ENCODE peak calls at places on chromosomes 1 and 21, in eight cellular contexts. One of them, this sample, is unnamed.

GRCh38 chr1:150627821-150628410 is 1.5 kb downstream of the ENSA start:
- DNase-seq in NCI-H1092 treated with DMSO at 0.1 percent for 48 hours: no peak
- DNase-seq in NCI-H774: no peak
- DNase-seq in germinal center: no peak
- DNase-seq in A549: no peak
- DNase-seq in CD14-positive monocyte: no peak
- DNase-seq in HFF-Myc: no peak
- DNase-seq in GM23338: no peak
- DNase-seq in this sample: no peak

GRCh38 chr1:16078925-16079656 is 5.6 kb upstream of the FAM131C start:
- DNase-seq in NCI-H1092 treated with DMSO at 0.1 percent for 48 hours: peak; percentile 90
- DNase-seq in NCI-H774: peak; percentile 4
- DNase-seq in germinal center: peak; percentile 71
- DNase-seq in A549: peak; percentile 76
- DNase-seq in CD14-positive monocyte: no peak
- DNase-seq in HFF-Myc: peak; percentile 27
- DNase-seq in GM23338: peak; percentile 88
- DNase-seq in this sample: peak; percentile 6

GRCh38 chr1:43367026-43367903 is 546 bp downstream of the ELOVL1 start:
- DNase-seq in NCI-H1092 treated with DMSO at 0.1 percent for 48 hours: no peak
- DNase-seq in NCI-H774: no peak
- DNase-seq in germinal center: peak; percentile 65
- DNase-seq in A549: no peak
- DNase-seq in CD14-positive monocyte: no peak
- DNase-seq in HFF-Myc: no peak
- DNase-seq in GM23338: peak; percentile 63
- DNase-seq in this sample: no peak

GRCh38 chr1:36128905-36129206 is 3.8 kb upstream of the COL8A2 start:
- DNase-seq in NCI-H1092 treated with DMSO at 0.1 percent for 48 hours: no peak
- DNase-seq in NCI-H774: no peak
- DNase-seq in germinal center: no peak
- DNase-seq in A549: no peak
- DNase-seq in CD14-positive monocyte: no peak
- DNase-seq in HFF-Myc: no peak
- DNase-seq in GM23338: no peak
- DNase-seq in this sample: no peak

GRCh38 chr1:10031461-10031860 is 1.3 kb upstream of the UBE4B start:
- DNase-seq in NCI-H1092 treated with DMSO at 0.1 percent for 48 hours: no peak
- DNase-seq in NCI-H774: no peak
- DNase-seq in germinal center: no peak
- DNase-seq in A549: peak; percentile 5
- DNase-seq in CD14-positive monocyte: no peak
- DNase-seq in HFF-Myc: no peak
- DNase-seq in GM23338: no peak
- DNase-seq in this sample: no peak

GRCh38 chr1:64765826-64766225 is 21.0 kb downstream of the RAVER2 start:
- DNase-seq in NCI-H1092 treated with DMSO at 0.1 percent for 48 hours: no peak
- DNase-seq in NCI-H774: no peak
- DNase-seq in germinal center: no peak
- DNase-seq in A549: no peak
- DNase-seq in CD14-positive monocyte: no peak
- DNase-seq in HFF-Myc: no peak
- DNase-seq in GM23338: no peak
- DNase-seq in this sample: no peak

GRCh38 chr21:34061983-34062382 is 11.4 kb upstream of the MRPS6 start:
- DNase-seq in NCI-H1092 treated with DMSO at 0.1 percent for 48 hours: no peak
- DNase-seq in NCI-H774: no peak
- DNase-seq in germinal center: peak; percentile 56
- DNase-seq in A549: peak; percentile 27
- DNase-seq in CD14-positive monocyte: no peak
- DNase-seq in HFF-Myc: no peak
- DNase-seq in GM23338: peak; percentile 58
- DNase-seq in this sample: no peak

GRCh38 chr1:199515261-199515660 is 512.2 kb upstream of the NR5A2 start:
- DNase-seq in NCI-H1092 treated with DMSO at 0.1 percent for 48 hours: no peak
- DNase-seq in NCI-H774: no peak
- DNase-seq in germinal center: no peak
- DNase-seq in A549: no peak
- DNase-seq in CD14-positive monocyte: no peak
- DNase-seq in HFF-Myc: no peak
- DNase-seq in GM23338: no peak
- DNase-seq in this sample: no peak

GRCh38 chr1:192485692-192486436 is 89.7 kb upstream of the RGS1 start:
- DNase-seq in NCI-H1092 treated with DMSO at 0.1 percent for 48 hours: no peak
- DNase-seq in NCI-H774: peak; percentile 22
- DNase-seq in germinal center: no peak
- DNase-seq in A549: peak; percentile 75
- DNase-seq in CD14-positive monocyte: no peak
- DNase-seq in HFF-Myc: peak; percentile 96
- DNase-seq in GM23338: no peak
- DNase-seq in this sample: no peak

GRCh38 chr1:21621761-21622436 is 47.3 kb downstream of the RAP1GAP start:
- DNase-seq in NCI-H1092 treated with DMSO at 0.1 percent for 48 hours: no peak
- DNase-seq in NCI-H774: no peak
- DNase-seq in germinal center: no peak
- DNase-seq in A549: no peak
- DNase-seq in CD14-positive monocyte: no peak
- DNase-seq in HFF-Myc: no peak
- DNase-seq in GM23338: no peak
- DNase-seq in this sample: no peak

GRCh38 chr1:236067854-236068454 is 3.1 kb upstream of the NID1 start:
- DNase-seq in NCI-H1092 treated with DMSO at 0.1 percent for 48 hours: no peak
- DNase-seq in NCI-H774: no peak
- DNase-seq in germinal center: no peak
- DNase-seq in A549: no peak
- DNase-seq in CD14-positive monocyte: no peak
- DNase-seq in HFF-Myc: no peak
- DNase-seq in GM23338: no peak
- DNase-seq in this sample: no peak

GRCh38 chr21:28018741-28019669 is 973.7 kb downstream of the LTN1 start:
- DNase-seq in NCI-H1092 treated with DMSO at 0.1 percent for 48 hours: no peak
- DNase-seq in NCI-H774: peak; percentile 19
- DNase-seq in germinal center: no peak
- DNase-seq in A549: no peak
- DNase-seq in CD14-positive monocyte: no peak
- DNase-seq in HFF-Myc: no peak
- DNase-seq in GM23338: peak; percentile 5
- DNase-seq in this sample: no peak

GRCh38 chr1:205580140-205580922 is 51.5 kb downstream of the ELK4 start:
- DNase-seq in NCI-H1092 treated with DMSO at 0.1 percent for 48 hours: no peak
- DNase-seq in NCI-H774: no peak
- DNase-seq in germinal center: no peak
- DNase-seq in A549: no peak
- DNase-seq in CD14-positive monocyte: no peak
- DNase-seq in HFF-Myc: no peak
- DNase-seq in GM23338: no peak
- DNase-seq in this sample: no peak

GRCh38 chr1:192167941-192168685 is 9.9 kb downstream of the RGS18 start:
- DNase-seq in NCI-H1092 treated with DMSO at 0.1 percent for 48 hours: no peak
- DNase-seq in NCI-H774: no peak
- DNase-seq in germinal center: no peak
- DNase-seq in A549: no peak
- DNase-seq in CD14-positive monocyte: no peak
- DNase-seq in HFF-Myc: no peak
- DNase-seq in GM23338: no peak
- DNase-seq in this sample: no peak

GRCh38 chr1:25867210-25867991 is 8.1 kb downstream of the PAQR7 start:
- DNase-seq in NCI-H1092 treated with DMSO at 0.1 percent for 48 hours: no peak
- DNase-seq in NCI-H774: no peak
- DNase-seq in germinal center: no peak
- DNase-seq in A549: peak; percentile 37
- DNase-seq in CD14-positive monocyte: no peak
- DNase-seq in HFF-Myc: no peak
- DNase-seq in GM23338: peak; percentile 69
- DNase-seq in this sample: no peak

GRCh38 chr1:182147136-182147815 is 85.8 kb upstream of the ZNF648 start:
- DNase-seq in NCI-H1092 treated with DMSO at 0.1 percent for 48 hours: no peak
- DNase-seq in NCI-H774: no peak
- DNase-seq in germinal center: no peak
- DNase-seq in A549: no peak
- DNase-seq in CD14-positive monocyte: peak; percentile 91
- DNase-seq in HFF-Myc: no peak
- DNase-seq in GM23338: no peak
- DNase-seq in this sample: no peak

GRCh38 chr1:186967659-186968394 is 139.1 kb downstream of the PLA2G4A start:
- DNase-seq in NCI-H1092 treated with DMSO at 0.1 percent for 48 hours: no peak
- DNase-seq in NCI-H774: no peak
- DNase-seq in germinal center: no peak
- DNase-seq in A549: peak; percentile 10
- DNase-seq in CD14-positive monocyte: no peak
- DNase-seq in HFF-Myc: peak; percentile 20
- DNase-seq in GM23338: no peak
- DNase-seq in this sample: no peak

GRCh38 chr21:42521805-42522204 is 8.2 kb downstream of the SLC37A1 start:
- DNase-seq in NCI-H1092 treated with DMSO at 0.1 percent for 48 hours: no peak
- DNase-seq in NCI-H774: no peak
- DNase-seq in germinal center: no peak
- DNase-seq in A549: no peak
- DNase-seq in CD14-positive monocyte: no peak
- DNase-seq in HFF-Myc: no peak
- DNase-seq in GM23338: no peak
- DNase-seq in this sample: no peak

GRCh38 chr1:42801832-42802483 is 15.0 kb upstream of the ERMAP start:
- DNase-seq in NCI-H1092 treated with DMSO at 0.1 percent for 48 hours: no peak
- DNase-seq in NCI-H774: no peak
- DNase-seq in germinal center: no peak
- DNase-seq in A549: no peak
- DNase-seq in CD14-positive monocyte: no peak
- DNase-seq in HFF-Myc: no peak
- DNase-seq in GM23338: no peak
- DNase-seq in this sample: no peak

GRCh38 chr1:97489834-97490233 is 431.0 kb downstream of the DPYD start:
- DNase-seq in NCI-H1092 treated with DMSO at 0.1 percent for 48 hours: no peak
- DNase-seq in NCI-H774: no peak
- DNase-seq in germinal center: no peak
- DNase-seq in A549: peak; percentile 46
- DNase-seq in CD14-positive monocyte: no peak
- DNase-seq in HFF-Myc: peak; percentile 4
- DNase-seq in GM23338: no peak
- DNase-seq in this sample: no peak

GRCh38 chr21:46413365-46413696 is 45.4 kb upstream of the DIP2A start:
- DNase-seq in NCI-H1092 treated with DMSO at 0.1 percent for 48 hours: no peak
- DNase-seq in NCI-H774: no peak
- DNase-seq in germinal center: no peak
- DNase-seq in A549: no peak
- DNase-seq in CD14-positive monocyte: no peak
- DNase-seq in HFF-Myc: no peak
- DNase-seq in GM23338: no peak
- DNase-seq in this sample: no peak

GRCh38 chr1:24400065-24400464 is 13.5 kb downstream of the STPG1 start:
- DNase-seq in NCI-H1092 treated with DMSO at 0.1 percent for 48 hours: no peak
- DNase-seq in NCI-H774: no peak
- DNase-seq in germinal center: no peak
- DNase-seq in A549: no peak
- DNase-seq in CD14-positive monocyte: no peak
- DNase-seq in HFF-Myc: no peak
- DNase-seq in GM23338: no peak
- DNase-seq in this sample: no peak

GRCh38 chr1:161091093-161091492 is 1.7 kb upstream of the NECTIN4 start:
- DNase-seq in NCI-H1092 treated with DMSO at 0.1 percent for 48 hours: no peak
- DNase-seq in NCI-H774: no peak
- DNase-seq in germinal center: no peak
- DNase-seq in A549: no peak
- DNase-seq in CD14-positive monocyte: no peak
- DNase-seq in HFF-Myc: no peak
- DNase-seq in GM23338: no peak
- DNase-seq in this sample: no peak

GRCh38 chr1:178752891-178753290 is 27.8 kb downstream of the RALGPS2 start:
- DNase-seq in NCI-H1092 treated with DMSO at 0.1 percent for 48 hours: no peak
- DNase-seq in NCI-H774: no peak
- DNase-seq in germinal center: no peak
- DNase-seq in A549: no peak
- DNase-seq in CD14-positive monocyte: no peak
- DNase-seq in HFF-Myc: no peak
- DNase-seq in GM23338: no peak
- DNase-seq in this sample: no peak

GRCh38 chr1:10945988-10946387 is 66.5 kb upstream of the TARDBP start:
- DNase-seq in NCI-H1092 treated with DMSO at 0.1 percent for 48 hours: no peak
- DNase-seq in NCI-H774: no peak
- DNase-seq in germinal center: no peak
- DNase-seq in A549: no peak
- DNase-seq in CD14-positive monocyte: no peak
- DNase-seq in HFF-Myc: no peak
- DNase-seq in GM23338: no peak
- DNase-seq in this sample: no peak

GRCh38 chr1:205344010-205344808 is 12.5 kb downstream of the KLHDC8A start:
- DNase-seq in NCI-H1092 treated with DMSO at 0.1 percent for 48 hours: peak; percentile 68
- DNase-seq in NCI-H774: peak; percentile 31
- DNase-seq in germinal center: peak; percentile 25
- DNase-seq in A549: no peak
- DNase-seq in CD14-positive monocyte: peak; percentile 57
- DNase-seq in HFF-Myc: no peak
- DNase-seq in GM23338: peak; percentile 76
- DNase-seq in this sample: no peak

GRCh38 chr1:237227507-237227906 is 185.5 kb downstream of the RYR2 start:
- DNase-seq in NCI-H1092 treated with DMSO at 0.1 percent for 48 hours: no peak
- DNase-seq in NCI-H774: no peak
- DNase-seq in germinal center: no peak
- DNase-seq in A549: no peak
- DNase-seq in CD14-positive monocyte: no peak
- DNase-seq in HFF-Myc: no peak
- DNase-seq in GM23338: no peak
- DNase-seq in this sample: no peak

GRCh38 chr1:167635233-167635648 is 5.2 kb downstream of the RCSD1 start:
- DNase-seq in NCI-H1092 treated with DMSO at 0.1 percent for 48 hours: no peak
- DNase-seq in NCI-H774: no peak
- DNase-seq in germinal center: no peak
- DNase-seq in A549: no peak
- DNase-seq in CD14-positive monocyte: no peak
- DNase-seq in HFF-Myc: no peak
- DNase-seq in GM23338: peak; percentile 85
- DNase-seq in this sample: no peak

GRCh38 chr1:229227298-229227919 is 43.5 kb upstream of the RAB4A start:
- DNase-seq in NCI-H1092 treated with DMSO at 0.1 percent for 48 hours: peak; percentile 83
- DNase-seq in NCI-H774: peak; percentile 82
- DNase-seq in germinal center: peak; percentile 79
- DNase-seq in A549: peak; percentile 81
- DNase-seq in CD14-positive monocyte: peak; percentile 74
- DNase-seq in HFF-Myc: no peak
- DNase-seq in GM23338: peak; percentile 94
- DNase-seq in this sample: peak; percentile 65

GRCh38 chr1:114509596-114510234 is 1.3 kb downstream of the TRIM33 start:
- DNase-seq in NCI-H1092 treated with DMSO at 0.1 percent for 48 hours: no peak
- DNase-seq in NCI-H774: no peak
- DNase-seq in germinal center: no peak
- DNase-seq in A549: no peak
- DNase-seq in CD14-positive monocyte: no peak
- DNase-seq in HFF-Myc: no peak
- DNase-seq in GM23338: no peak
- DNase-seq in this sample: no peak

GRCh38 chr21:45379171-45379900 is 25.6 kb upstream of the COL18A1 start:
- DNase-seq in NCI-H1092 treated with DMSO at 0.1 percent for 48 hours: no peak
- DNase-seq in NCI-H774: no peak
- DNase-seq in germinal center: no peak
- DNase-seq in A549: no peak
- DNase-seq in CD14-positive monocyte: peak; percentile 17
- DNase-seq in HFF-Myc: no peak
- DNase-seq in GM23338: no peak
- DNase-seq in this sample: no peak

GRCh38 chr1:98429851-98430496 is 231.5 kb upstream of the SNX7 start:
- DNase-seq in NCI-H1092 treated with DMSO at 0.1 percent for 48 hours: peak; percentile 98
- DNase-seq in NCI-H774: peak; percentile 51
- DNase-seq in germinal center: no peak
- DNase-seq in A549: no peak
- DNase-seq in CD14-positive monocyte: no peak
- DNase-seq in HFF-Myc: no peak
- DNase-seq in GM23338: no peak
- DNase-seq in this sample: peak; percentile 80

GRCh38 chr1:206923009-206923960 is 1.5 kb upstream of the FCMR start:
- DNase-seq in NCI-H1092 treated with DMSO at 0.1 percent for 48 hours: no peak
- DNase-seq in NCI-H774: no peak
- DNase-seq in germinal center: peak; percentile 72
- DNase-seq in A549: no peak
- DNase-seq in CD14-positive monocyte: no peak
- DNase-seq in HFF-Myc: no peak
- DNase-seq in GM23338: no peak
- DNase-seq in this sample: no peak

GRCh38 chr1:61334718-61335589 is 252.6 kb downstream of the NFIA start:
- DNase-seq in NCI-H1092 treated with DMSO at 0.1 percent for 48 hours: peak; percentile 49
- DNase-seq in NCI-H774: no peak
- DNase-seq in germinal center: no peak
- DNase-seq in A549: no peak
- DNase-seq in CD14-positive monocyte: no peak
- DNase-seq in HFF-Myc: no peak
- DNase-seq in GM23338: no peak
- DNase-seq in this sample: no peak